ENCODE peak calls at places on chromosomes 2 and 18, in four cellular contexts. O is HepG2, Z is H1, X is GM12878. F is an unnamed sample.

GRCh38 chr2:101873543-101873942 is 118.2 kb upstream of the IL1R2 start:
- DNase-seq in X (no peak), Z (no peak), O (peak), F (no peak)

GRCh38 chr2:12543452-12544220 is 173.1 kb upstream of the TRIB2 start:
- DNase-seq in X (no peak), Z (no peak), O (no peak), F (no peak)

GRCh38 chr2:28583899-28584553 is 88.2 kb downstream of the PLB1 start:
- DNase-seq in Z (peak), X (no peak), O (peak), F (no peak)

GRCh38 chr18:13834501-13835015 is 10.6 kb downstream of the MC5R start:
- DNase-seq in Z (no peak), O (no peak), X (no peak), F (no peak)

GRCh38 chr2:226548706-226549105 is 250.9 kb downstream of the IRS1 start:
- DNase-seq in X (no peak), Z (no peak), O (no peak), F (no peak)

GRCh38 chr2:127134833-127135830 is 28.2 kb upstream of the BIN1 start:
- DNase-seq in X (no peak), Z (no peak), O (no peak), F (no peak)

GRCh38 chr2:109487871-109488655 is 125.7 kb downstream of the SEPTIN10 start:
- DNase-seq in Z (no peak), X (no peak), O (no peak), F (no peak)

GRCh38 chr2:23445450-23445868 is 60.5 kb downstream of the KLHL29 start:
- DNase-seq in O (no peak), X (no peak), Z (no peak), F (no peak)

GRCh38 chr2:226208726-226209125 is 590.9 kb downstream of the IRS1 start:
- DNase-seq in Z (no peak), X (no peak), O (no peak), F (no peak)

GRCh38 chr2:148031152-148031551 is 10.3 kb downstream of the MBD5 start:
- DNase-seq in Z (no peak), O (no peak), X (no peak), F (no peak)

GRCh38 chr18:45590060-45590537 is 25.2 kb upstream of the SLC14A2 start:
- DNase-seq in Z (no peak), O (no peak), X (no peak), F (no peak)
- TF ChIP-seq YY1 in Z (no peak), O (no peak), X (no peak), F (no peak)

DNA sequence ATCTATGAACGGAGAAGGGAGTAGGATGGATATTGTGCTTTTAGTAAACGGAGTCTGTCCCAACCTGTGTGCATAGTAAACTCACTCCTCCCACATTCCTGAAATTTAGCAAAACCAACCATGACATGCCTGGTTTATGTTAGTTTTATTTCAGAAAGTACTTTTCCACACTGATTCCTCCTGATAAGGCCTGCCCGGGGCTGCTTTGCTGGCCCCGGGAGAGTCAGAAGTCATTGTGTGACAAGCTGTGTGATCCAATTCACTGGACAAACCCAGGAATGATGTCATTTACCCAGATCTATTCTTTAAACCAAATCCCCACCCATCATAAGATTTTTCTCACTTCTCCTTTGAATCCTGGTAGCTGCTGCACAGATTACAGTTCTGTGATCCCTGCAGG is 109.0 kb downstream of the SETBP1 start:
- DNase-seq in X (no peak), O (peak), Z (no peak), F (no peak)
- H3K4me3 ChIP-seq in X (no peak), O (no peak), Z (no peak), F (no peak)

GRCh38 chr2:121554998-121555397 is 24.3 kb downstream of the RNU4ATAC start:
- DNase-seq in Z (no peak), O (no peak), X (no peak), F (no peak)
- TF ChIP-seq SUZ12 in Z (no peak), O (no peak), X (no peak), F (no peak)

DNA sequence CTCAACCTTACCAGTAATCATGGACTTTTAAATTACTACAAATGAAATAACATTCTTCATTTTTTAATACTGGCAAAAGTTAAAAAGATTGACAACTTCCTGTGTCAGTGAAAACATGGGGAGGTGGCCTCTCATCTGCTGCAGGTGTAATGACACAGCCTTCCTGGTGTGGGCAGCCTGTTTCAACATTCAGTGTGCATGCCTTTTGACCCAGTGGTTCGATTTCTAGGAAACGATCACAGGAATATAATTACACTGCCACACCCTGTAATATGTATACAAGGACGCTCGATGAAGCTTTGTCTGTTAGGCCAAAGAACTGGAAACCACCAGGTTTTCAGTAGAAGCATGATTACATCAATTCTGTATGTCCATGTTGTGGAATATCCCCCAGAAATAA is 68.7 kb downstream of the MTHFD2 start:
- DNase-seq in Z (no peak), O (peak), X (no peak), F (no peak)
- TF ChIP-seq YY1 in Z (no peak), O (no peak), X (no peak), F (no peak)

DNA sequence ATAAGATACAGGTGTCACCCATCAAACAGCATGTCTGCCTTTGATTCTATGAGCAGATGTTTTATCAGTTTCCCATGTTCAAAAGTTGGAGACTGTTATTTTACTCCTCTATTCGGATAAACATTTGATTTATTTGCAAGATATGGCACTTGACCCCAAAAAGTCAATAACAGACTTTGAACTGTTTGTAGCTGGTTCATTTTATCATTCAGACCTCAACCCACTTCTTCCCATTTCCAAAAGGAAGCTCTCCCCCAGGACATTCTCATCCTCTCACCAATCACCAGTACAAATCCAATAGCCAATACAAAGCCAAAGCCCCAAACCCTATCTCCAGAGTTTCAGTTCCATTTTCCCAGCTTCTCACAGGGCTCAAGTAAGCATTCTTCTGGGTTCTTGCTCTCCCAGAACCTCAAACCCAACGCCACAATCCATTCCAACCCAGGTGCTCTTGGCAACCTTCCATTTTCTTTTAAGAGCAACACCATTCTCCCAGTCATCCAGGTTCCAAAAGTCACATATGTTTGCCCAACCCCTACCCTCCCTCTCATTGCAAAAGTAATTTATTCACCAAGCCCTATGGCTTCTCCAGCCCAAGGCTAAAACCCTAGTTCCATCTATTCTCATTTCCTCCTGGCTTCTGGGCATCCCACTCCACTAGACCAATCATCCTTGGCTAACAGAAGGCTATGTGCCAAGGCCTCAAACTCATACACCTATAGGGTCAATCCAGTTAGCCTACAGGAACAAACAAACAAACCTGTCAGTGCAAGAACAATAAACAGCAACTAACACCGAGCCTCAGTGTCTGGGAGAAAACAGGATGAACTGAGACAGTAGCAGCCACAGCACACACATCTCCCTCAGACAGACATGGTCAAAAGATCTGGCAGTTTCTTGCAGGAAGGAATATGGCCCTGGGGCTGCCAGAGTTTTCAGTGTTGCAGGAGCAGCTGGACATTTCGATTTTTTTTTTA is 9.2 kb downstream of the ACVR1 start:
- DNase-seq in X (no peak), O (peak), Z (no peak), F (no peak)
- H3K4me3 ChIP-seq in X (no peak), O (no peak), Z (no peak), F (no peak)

GRCh38 chr2:152555048-152555447 is 162.2 kb downstream of the PRPF40A start:
- DNase-seq in O (no peak), Z (no peak), X (no peak), F (no peak)
- TF ChIP-seq SUZ12 in O (no peak), Z (no peak), X (no peak), F (no peak)

DNA sequence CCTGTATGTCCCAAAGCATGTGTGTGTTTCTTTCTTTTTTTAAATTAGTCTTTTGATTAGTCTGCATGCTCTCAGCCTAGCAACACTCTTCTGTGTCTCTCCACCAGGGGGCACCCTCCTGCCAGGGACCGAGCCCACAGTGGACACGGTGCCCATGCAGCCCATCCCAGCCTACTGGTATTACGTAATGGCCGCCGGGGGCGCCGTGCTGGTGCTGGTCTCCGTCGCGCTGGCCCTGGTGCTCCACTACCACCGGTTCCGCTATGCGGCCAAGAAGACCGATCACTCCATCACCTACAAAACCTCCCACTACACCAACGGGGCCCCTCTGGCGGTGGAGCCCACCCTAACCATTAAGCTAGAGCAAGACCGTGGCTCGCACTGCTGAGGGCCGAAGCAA is 93.8 kb downstream of the NRP2 start:
- DNase-seq in X (no peak), Z (peak), O (peak), F (peak)
- TF ChIP-seq YY1 in X (no peak), Z (peak), O (peak), F (no peak)

GRCh38 chr2:17557596-17557995 is 17.1 kb downstream of the VSNL1 start:
- DNase-seq in X (no peak), O (peak), Z (no peak), F (no peak)
- H3K4me3 ChIP-seq in X (no peak), O (no peak), Z (no peak), F (no peak)

DNA sequence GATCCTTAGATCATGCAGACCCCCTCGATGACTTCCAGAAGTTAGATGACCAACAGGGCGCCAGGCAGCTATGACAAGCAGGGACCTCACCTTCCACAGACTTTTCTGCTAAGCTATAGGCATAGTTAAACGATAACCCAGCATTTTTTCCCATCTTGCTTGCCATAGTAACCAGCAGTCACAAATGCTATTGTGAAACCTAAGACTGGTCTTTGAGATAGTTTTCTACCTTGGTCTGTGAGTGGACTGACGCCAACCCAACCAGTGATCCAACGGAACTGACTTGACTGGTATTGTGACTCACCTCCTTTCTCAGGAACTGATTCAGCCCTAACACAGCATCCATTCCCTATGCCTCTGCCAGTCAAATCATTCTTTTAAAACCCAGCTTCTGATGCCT is 361.2 kb downstream of the LRRTM4 start:
- DNase-seq in O (peak), Z (no peak), X (no peak), F (no peak)
- TF ChIP-seq SUZ12 in O (no peak), Z (no peak), X (no peak), F (no peak)

GRCh38 chr2:131400849-131401248 is 36.9 kb upstream of the RAB6D start:
- DNase-seq in O (no peak), X (no peak), Z (no peak), F (no peak)
- TF ChIP-seq YY1 in O (no peak), X (no peak), Z (no peak), F (no peak)